ENCODE peak calls at places on chromosomes 11 and 22, in six cellular contexts. One of them, this sample, is unnamed.
A peak's percentile ranks its signal among the peaks of the same experiment; 100 is the strongest.

GRCh38 chr11:119416606-119417580 is 6.1 kb downstream of the THY1 start:
- DNase-seq in NB4: no peak
- DNase-seq in RWPE1: no peak
- DNase-seq in choroid plexus epithelial cell: no peak
- DNase-seq in fibroblast of villous mesenchyme: peak; percentile 18
- DNase-seq in astrocyte of the spinal cord: peak; percentile 32
- DNase-seq in this sample: peak; percentile 75

GRCh38 chr22:19905619-19906276 is 35.8 kb upstream of the COMT start:
- DNase-seq in fibroblast of villous mesenchyme: peak; percentile 79
- DNase-seq in NB4: no peak
- DNase-seq in astrocyte of the spinal cord: no peak
- DNase-seq in choroid plexus epithelial cell: no peak
- DNase-seq in RWPE1: no peak
- DNase-seq in this sample: no peak

GRCh38 chr22:44620129-44620840 is 81.7 kb upstream of the PRR5 start:
- DNase-seq in choroid plexus epithelial cell: peak; percentile 61
- DNase-seq in fibroblast of villous mesenchyme: peak; percentile 56
- DNase-seq in RWPE1: no peak
- DNase-seq in NB4: peak; percentile 67
- DNase-seq in astrocyte of the spinal cord: peak; percentile 54
- DNase-seq in this sample: peak; percentile 45

GRCh38 chr11:116193321-116194114 is 579.3 kb downstream of the BUD13 start:
- DNase-seq in choroid plexus epithelial cell: peak; percentile 50
- DNase-seq in astrocyte of the spinal cord: peak; percentile 68
- DNase-seq in fibroblast of villous mesenchyme: peak; percentile 1
- DNase-seq in NB4: no peak
- DNase-seq in RWPE1: peak; percentile 28
- DNase-seq in this sample: peak; percentile 18

GRCh38 chr11:1151366-1152315 is 6.1 kb upstream of the MUC5AC start:
- DNase-seq in choroid plexus epithelial cell: no peak
- DNase-seq in RWPE1: no peak
- DNase-seq in NB4: peak; percentile 81
- DNase-seq in fibroblast of villous mesenchyme: no peak
- DNase-seq in astrocyte of the spinal cord: no peak
- DNase-seq in this sample: no peak

GRCh38 chr11:121657191-121657590 is 204.4 kb upstream of the SORL1-AS1 start:
- DNase-seq in RWPE1: no peak
- DNase-seq in fibroblast of villous mesenchyme: no peak
- DNase-seq in NB4: no peak
- DNase-seq in astrocyte of the spinal cord: no peak
- DNase-seq in choroid plexus epithelial cell: no peak
- DNase-seq in this sample: no peak

GRCh38 chr11:10922944-10923343 is 65.1 kb upstream of the ZBED5 start:
- DNase-seq in RWPE1: no peak
- DNase-seq in NB4: no peak
- DNase-seq in choroid plexus epithelial cell: no peak
- DNase-seq in fibroblast of villous mesenchyme: no peak
- DNase-seq in astrocyte of the spinal cord: no peak
- DNase-seq in this sample: no peak

GRCh38 chr11:96393753-96394348 is 4.0 kb downstream of the JRKL start:
- DNase-seq in RWPE1: peak; percentile 20
- DNase-seq in fibroblast of villous mesenchyme: peak; percentile 61
- DNase-seq in choroid plexus epithelial cell: peak; percentile 80
- DNase-seq in astrocyte of the spinal cord: peak; percentile 61
- DNase-seq in NB4: peak; percentile 66
- DNase-seq in this sample: peak; percentile 70

GRCh38 chr11:128530119-128531091 is 57.0 kb downstream of the ETS1 start:
- DNase-seq in fibroblast of villous mesenchyme: peak; percentile 92
- DNase-seq in RWPE1: peak; percentile 52
- DNase-seq in choroid plexus epithelial cell: peak; percentile 96
- DNase-seq in NB4: no peak
- DNase-seq in astrocyte of the spinal cord: peak; percentile 93
- DNase-seq in this sample: peak; percentile 99

GRCh38 chr22:47626428-47627390 is 864.3 kb downstream of the TBC1D22A start:
- DNase-seq in RWPE1: no peak
- DNase-seq in fibroblast of villous mesenchyme: no peak
- DNase-seq in NB4: no peak
- DNase-seq in choroid plexus epithelial cell: no peak
- DNase-seq in astrocyte of the spinal cord: no peak
- DNase-seq in this sample: no peak

GRCh38 chr22:37021710-37022482 is 2.4 kb downstream of the MPST start:
- DNase-seq in fibroblast of villous mesenchyme: peak; percentile 50
- DNase-seq in choroid plexus epithelial cell: peak; percentile 64
- DNase-seq in astrocyte of the spinal cord: peak; percentile 18
- DNase-seq in NB4: peak; percentile 74
- DNase-seq in RWPE1: no peak
- DNase-seq in this sample: peak; percentile 41

GRCh38 chr11:55714982-55715888 is 53.2 kb downstream of the OR4C6 start:
- DNase-seq in choroid plexus epithelial cell: no peak
- DNase-seq in NB4: peak; percentile 49
- DNase-seq in fibroblast of villous mesenchyme: no peak
- DNase-seq in RWPE1: no peak
- DNase-seq in astrocyte of the spinal cord: no peak
- DNase-seq in this sample: no peak
- TF ChIP-seq CTCF in choroid plexus epithelial cell: peak; percentile 12
- TF ChIP-seq CTCF in NB4: peak; percentile 71
- TF ChIP-seq CTCF in fibroblast of villous mesenchyme: no peak
- TF ChIP-seq CTCF in RWPE1: peak; percentile 12
- TF ChIP-seq CTCF in astrocyte of the spinal cord: no peak
- TF ChIP-seq CTCF in this sample: no peak

GRCh38 chr11:15201586-15201985 is 86.9 kb downstream of the INSC start:
- DNase-seq in fibroblast of villous mesenchyme: no peak
- DNase-seq in RWPE1: no peak
- DNase-seq in astrocyte of the spinal cord: no peak
- DNase-seq in choroid plexus epithelial cell: no peak
- DNase-seq in NB4: no peak
- DNase-seq in this sample: no peak

GRCh38 chr11:15200696-15201095 is 86.0 kb downstream of the INSC start:
- DNase-seq in astrocyte of the spinal cord: no peak
- DNase-seq in choroid plexus epithelial cell: no peak
- DNase-seq in fibroblast of villous mesenchyme: no peak
- DNase-seq in RWPE1: no peak
- DNase-seq in NB4: no peak
- DNase-seq in this sample: no peak

GRCh38 chr11:15198284-15198683 is 83.6 kb downstream of the INSC start:
- DNase-seq in RWPE1: no peak
- DNase-seq in astrocyte of the spinal cord: no peak
- DNase-seq in choroid plexus epithelial cell: no peak
- DNase-seq in NB4: no peak
- DNase-seq in fibroblast of villous mesenchyme: no peak
- DNase-seq in this sample: no peak

GRCh38 chr11:15197696-15198095 is 83.0 kb downstream of the INSC start:
- DNase-seq in RWPE1: no peak
- DNase-seq in NB4: no peak
- DNase-seq in choroid plexus epithelial cell: no peak
- DNase-seq in astrocyte of the spinal cord: no peak
- DNase-seq in fibroblast of villous mesenchyme: no peak
- DNase-seq in this sample: peak; percentile 42

DNA sequence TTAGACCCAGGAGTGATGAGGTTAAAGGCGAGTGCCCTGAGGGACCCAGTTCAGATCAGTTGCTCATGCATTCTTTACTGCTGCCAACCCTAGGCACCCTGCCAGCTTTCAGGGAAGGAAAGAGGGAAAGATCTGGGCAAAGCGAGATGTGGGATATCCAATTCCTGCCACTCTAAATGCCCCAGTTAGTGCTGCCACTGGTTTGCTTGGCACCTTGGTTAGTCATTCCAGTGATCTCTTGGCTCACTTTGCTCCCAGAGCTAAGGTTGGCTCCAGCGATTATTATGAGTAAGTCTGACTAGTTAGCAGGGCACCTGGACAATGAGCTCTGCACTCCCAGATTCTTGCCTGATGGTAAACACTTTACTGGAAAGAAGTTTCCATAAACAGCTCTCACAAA is 85.0 kb downstream of the INSC start:
- DNase-seq in RWPE1: peak; percentile 71
- DNase-seq in choroid plexus epithelial cell: no peak
- DNase-seq in astrocyte of the spinal cord: peak; percentile 47
- DNase-seq in fibroblast of villous mesenchyme: peak; percentile 39
- DNase-seq in NB4: no peak
- DNase-seq in this sample: peak; percentile 56
- TF ChIP-seq CTCF in RWPE1: no peak
- TF ChIP-seq CTCF in choroid plexus epithelial cell: no peak
- TF ChIP-seq CTCF in astrocyte of the spinal cord: no peak
- TF ChIP-seq CTCF in fibroblast of villous mesenchyme: no peak
- TF ChIP-seq CTCF in NB4: no peak
- TF ChIP-seq CTCF in this sample: no peak

GRCh38 chr11:34987617-34988016 is 71.2 kb downstream of the PDHX start:
- DNase-seq in RWPE1: no peak
- DNase-seq in fibroblast of villous mesenchyme: peak; percentile 69
- DNase-seq in choroid plexus epithelial cell: peak; percentile 58
- DNase-seq in NB4: no peak
- DNase-seq in astrocyte of the spinal cord: peak; percentile 67
- DNase-seq in this sample: peak; percentile 16
- TF ChIP-seq CTCF in RWPE1: no peak
- TF ChIP-seq CTCF in fibroblast of villous mesenchyme: no peak
- TF ChIP-seq CTCF in choroid plexus epithelial cell: no peak
- TF ChIP-seq CTCF in NB4: no peak
- TF ChIP-seq CTCF in astrocyte of the spinal cord: no peak
- TF ChIP-seq CTCF in this sample: no peak

DNA sequence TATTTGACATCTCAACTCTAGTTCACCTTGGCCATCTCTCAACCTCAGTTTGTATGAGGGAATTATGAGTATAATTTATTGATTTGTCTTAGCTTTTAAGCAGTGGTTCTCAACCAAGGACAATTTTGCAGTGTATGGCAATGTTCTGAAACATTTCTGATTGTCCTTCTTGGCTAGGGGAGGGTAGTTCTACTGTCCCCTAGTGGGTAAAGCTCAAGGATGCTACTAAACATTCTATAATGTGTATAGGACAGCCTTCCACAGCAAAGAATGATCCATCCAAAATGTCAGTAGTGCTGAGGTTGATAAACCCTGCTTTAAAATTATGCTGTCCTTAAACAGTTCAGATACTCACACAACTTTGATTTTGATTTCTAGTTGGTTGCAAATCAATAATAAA is 78.1 kb upstream of the ALKBH3 start:
- DNase-seq in choroid plexus epithelial cell: peak; percentile 56
- DNase-seq in NB4: peak; percentile 36
- DNase-seq in fibroblast of villous mesenchyme: no peak
- DNase-seq in RWPE1: no peak
- DNase-seq in astrocyte of the spinal cord: no peak
- DNase-seq in this sample: peak; percentile 9
- TF ChIP-seq CTCF in choroid plexus epithelial cell: peak; percentile 74
- TF ChIP-seq CTCF in NB4: peak; percentile 34
- TF ChIP-seq CTCF in fibroblast of villous mesenchyme: peak; percentile 52
- TF ChIP-seq CTCF in RWPE1: no peak
- TF ChIP-seq CTCF in astrocyte of the spinal cord: peak; percentile 48
- TF ChIP-seq CTCF in this sample: peak; percentile 54

GRCh38 chr11:16881074-16881709 is 133.0 kb downstream of the PLEKHA7 start:
- DNase-seq in NB4: peak; percentile 4
- DNase-seq in fibroblast of villous mesenchyme: no peak
- DNase-seq in astrocyte of the spinal cord: peak; percentile 72
- DNase-seq in RWPE1: peak; percentile 67
- DNase-seq in choroid plexus epithelial cell: peak; percentile 46
- DNase-seq in this sample: peak; percentile 48
- TF ChIP-seq CTCF in NB4: no peak
- TF ChIP-seq CTCF in fibroblast of villous mesenchyme: peak; percentile 39
- TF ChIP-seq CTCF in astrocyte of the spinal cord: peak; percentile 44
- TF ChIP-seq CTCF in RWPE1: peak; percentile 13
- TF ChIP-seq CTCF in choroid plexus epithelial cell: peak; percentile 53
- TF ChIP-seq CTCF in this sample: peak; percentile 39

GRCh38 chr11:63903884-63904283 is 13.1 kb downstream of the RCOR2 start:
- DNase-seq in NB4: no peak
- DNase-seq in astrocyte of the spinal cord: no peak
- DNase-seq in RWPE1: no peak
- DNase-seq in fibroblast of villous mesenchyme: no peak
- DNase-seq in choroid plexus epithelial cell: no peak
- DNase-seq in this sample: no peak

GRCh38 chr11:63905179-63905578 is 11.8 kb downstream of the RCOR2 start:
- DNase-seq in fibroblast of villous mesenchyme: no peak
- DNase-seq in choroid plexus epithelial cell: no peak
- DNase-seq in RWPE1: no peak
- DNase-seq in NB4: no peak
- DNase-seq in astrocyte of the spinal cord: no peak
- DNase-seq in this sample: no peak

GRCh38 chr11:63904743-63905142 is 12.2 kb downstream of the RCOR2 start:
- DNase-seq in choroid plexus epithelial cell: no peak
- DNase-seq in RWPE1: no peak
- DNase-seq in NB4: no peak
- DNase-seq in fibroblast of villous mesenchyme: no peak
- DNase-seq in astrocyte of the spinal cord: no peak
- DNase-seq in this sample: no peak

GRCh38 chr11:63897459-63898156 is 19.4 kb downstream of the RCOR2 start:
- DNase-seq in NB4: no peak
- DNase-seq in astrocyte of the spinal cord: no peak
- DNase-seq in choroid plexus epithelial cell: no peak
- DNase-seq in fibroblast of villous mesenchyme: no peak
- DNase-seq in RWPE1: no peak
- DNase-seq in this sample: no peak

GRCh38 chr11:63901660-63902059 is 15.3 kb downstream of the RCOR2 start:
- DNase-seq in fibroblast of villous mesenchyme: peak; percentile 44
- DNase-seq in astrocyte of the spinal cord: no peak
- DNase-seq in NB4: peak; percentile 47
- DNase-seq in choroid plexus epithelial cell: peak; percentile 62
- DNase-seq in RWPE1: no peak
- DNase-seq in this sample: peak; percentile 23
- TF ChIP-seq CTCF in fibroblast of villous mesenchyme: peak; percentile 62
- TF ChIP-seq CTCF in astrocyte of the spinal cord: peak; percentile 55
- TF ChIP-seq CTCF in NB4: peak; percentile 54
- TF ChIP-seq CTCF in choroid plexus epithelial cell: peak; percentile 77
- TF ChIP-seq CTCF in RWPE1: no peak
- TF ChIP-seq CTCF in this sample: peak; percentile 48

GRCh38 chr11:4826425-4826824 is 5.3 kb downstream of the OR51F2 start:
- DNase-seq in NB4: peak; percentile 11
- DNase-seq in RWPE1: no peak
- DNase-seq in astrocyte of the spinal cord: peak; percentile 18
- DNase-seq in fibroblast of villous mesenchyme: peak; percentile 1
- DNase-seq in choroid plexus epithelial cell: peak; percentile 22
- DNase-seq in this sample: no peak
- TF ChIP-seq CTCF in NB4: no peak
- TF ChIP-seq CTCF in RWPE1: no peak
- TF ChIP-seq CTCF in astrocyte of the spinal cord: peak; percentile 28
- TF ChIP-seq CTCF in fibroblast of villous mesenchyme: peak; percentile 10
- TF ChIP-seq CTCF in choroid plexus epithelial cell: no peak
- TF ChIP-seq CTCF in this sample: no peak

DNA sequence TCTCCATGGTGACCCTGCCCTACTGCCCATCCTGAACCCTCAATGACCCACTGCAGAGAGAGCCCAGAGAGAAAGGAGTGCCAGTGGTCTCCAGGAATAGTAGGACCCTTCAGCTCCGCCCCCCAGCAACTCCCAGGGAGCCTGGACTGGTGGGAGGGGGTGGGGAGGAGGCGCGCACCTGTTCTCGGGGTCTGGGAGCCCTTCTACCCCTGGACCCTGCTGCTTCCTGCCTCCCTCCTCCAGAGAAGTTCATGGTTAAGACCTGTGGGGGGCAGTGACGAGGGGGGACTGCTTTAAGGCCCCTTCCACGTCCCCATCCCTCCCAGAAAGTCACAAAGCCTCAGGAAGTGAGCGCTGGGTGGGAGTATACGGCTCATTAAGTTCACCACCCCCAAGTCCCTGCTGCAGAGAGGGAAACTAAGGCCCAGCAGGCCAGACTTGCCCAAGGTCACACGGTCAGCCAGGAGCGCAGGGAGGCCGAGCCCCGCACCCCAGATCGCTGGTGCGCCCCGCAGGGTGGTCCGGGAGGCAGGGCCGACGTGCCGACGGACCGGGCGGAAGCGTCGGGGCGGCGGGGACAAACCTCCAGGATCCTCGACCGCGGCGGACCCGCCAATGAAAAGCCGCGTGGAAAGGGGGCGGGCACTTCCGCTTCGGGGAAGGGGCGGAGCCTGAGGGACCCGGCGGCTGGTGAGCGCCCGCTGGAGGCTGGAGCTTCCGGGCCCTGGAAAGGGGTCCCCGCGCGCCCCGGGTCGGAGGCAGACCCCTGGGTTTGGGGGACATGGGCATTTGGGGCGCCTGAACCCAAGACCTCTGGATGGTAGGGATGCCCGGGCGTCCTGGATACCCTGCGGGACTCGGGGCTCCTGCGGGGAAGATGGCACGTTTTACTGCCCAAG is at the start of the genes NUDT22 and TRPT1:
- DNase-seq in NB4: peak; percentile 94
- DNase-seq in astrocyte of the spinal cord: peak; percentile 77
- DNase-seq in RWPE1: peak; percentile 84
- DNase-seq in choroid plexus epithelial cell: peak; percentile 80
- DNase-seq in fibroblast of villous mesenchyme: peak; percentile 80
- DNase-seq in this sample: peak; percentile 66
- TF ChIP-seq CTCF in NB4: peak; percentile 25
- TF ChIP-seq CTCF in astrocyte of the spinal cord: peak; percentile 29
- TF ChIP-seq CTCF in RWPE1: no peak
- TF ChIP-seq CTCF in choroid plexus epithelial cell: peak; percentile 45
- TF ChIP-seq CTCF in fibroblast of villous mesenchyme: peak; percentile 9
- TF ChIP-seq CTCF in this sample: peak; percentile 29

This sample was measured in fibroblast of the aortic adventitia.